ENCODE peak calls at places on chromosomes 7 and 10, in five cellular contexts. B is A549, I is heart right ventricle, S is H9, J is lower lobe of right lung. N is an unnamed sample.

GRCh38 chr10:99993994-99994689 is 15.6 kb downstream of the DNMBP start:
- DNase-seq in I (no peak), S (no peak), B (no peak), J (peak; percentile 75), N (no peak)

GRCh38 chr10:128062837-128063563 is 63.2 kb downstream of the MKI67 start:
- DNase-seq in J (no peak), I (no peak), B (no peak), S (no peak), N (no peak)

GRCh38 chr10:98446121-98446655 is 547 bp downstream of the HPS1 start:
- DNase-seq in S (peak; percentile 45), B (no peak), J (peak; percentile 73), I (peak; percentile 47), N (peak; percentile 92)

GRCh38 chr10:33376976-33377657 is 42.6 kb upstream of the NRP1 start:
- DNase-seq in I (no peak), J (no peak), B (peak; percentile 5), S (no peak), N (no peak)

GRCh38 chr7:88306590-88307048 is at the start of gene STEAP4:
- DNase-seq in S (peak; percentile 72), B (peak; percentile 40), I (peak; percentile 78), J (peak; percentile 91), N (peak; percentile 96)

GRCh38 chr7:138396251-138397070 is 63.6 kb upstream of the TRIM24 start:
- DNase-seq in I (no peak), S (peak; percentile 47), J (no peak), B (peak; percentile 19), N (no peak)

GRCh38 chr10:12358863-12359647 is 9.7 kb downstream of the CAMK1D start:
- DNase-seq in B (no peak), I (no peak), S (no peak), J (no peak), N (no peak)

GRCh38 chr7:46725838-46726237 is 804.8 kb upstream of the IGFBP3 start:
- DNase-seq in B (no peak), S (no peak), J (no peak), I (no peak), N (no peak)

GRCh38 chr7:70408477-70408876 is 723.5 kb upstream of the GALNT17 start:
- DNase-seq in J (no peak), I (no peak), S (no peak), B (no peak), N (no peak)

GRCh38 chr7:136911362-136911761 is 42.9 kb downstream of the CHRM2 start:
- DNase-seq in B (peak; percentile 1), I (no peak), J (no peak), S (peak; percentile 29), N (no peak)

GRCh38 chr7:16644157-16644556 is 1.4 kb downstream of the ANKMY2 start:
- DNase-seq in I (no peak), J (no peak), S (no peak), B (no peak), N (no peak)

GRCh38 chr10:119408969-119409371 is 133.5 kb downstream of the RGS10 start:
- DNase-seq in J (no peak), B (no peak), I (no peak), S (no peak), N (no peak)

GRCh38 chr10:266974-267425 is 131.7 kb downstream of the ZMYND11 start:
- DNase-seq in I (no peak), B (peak; percentile 34), S (no peak), J (no peak), N (no peak)

GRCh38 chr7:73363225-73364005 is 35.5 kb downstream of the FKBP6 start:
- DNase-seq in B (no peak), J (no peak), S (no peak), I (no peak), N (no peak)

GRCh38 chr10:132897516-132898381 is 44.6 kb downstream of the CFAP46 start:
- DNase-seq in I (peak; percentile 1), S (no peak), B (no peak), J (no peak), N (no peak)

GRCh38 chr7:156475179-156475578 is 165.4 kb upstream of the RNF32 start:
- DNase-seq in I (no peak), J (no peak), S (no peak), B (no peak), N (no peak)

GRCh38 chr7:140062528-140063299 is at the start of gene PARP12:
- DNase-seq in B (peak; percentile 79), S (peak; percentile 78), J (peak; percentile 97), I (peak; percentile 93), N (peak; percentile 95)

GRCh38 chr7:151694828-151695580 is 175.3 kb upstream of the RHEB start:
- DNase-seq in I (peak; percentile 70), S (no peak), J (peak; percentile 51), B (peak; percentile 45), N (no peak)

GRCh38 chr10:96292971-96293909 is 11.0 kb upstream of the DNTT start:
- DNase-seq in I (no peak), S (no peak), B (peak; percentile 59), J (no peak), N (no peak)

GRCh38 chr10:71515531-71516172 is 118.9 kb downstream of the CDH23 start:
- DNase-seq in I (no peak), S (no peak), B (no peak), J (no peak), N (no peak)

GRCh38 chr10:43093423-43094090 is 16.7 kb downstream of the RET start:
- DNase-seq in S (peak; percentile 56), J (no peak), B (peak; percentile 24), I (no peak), N (no peak)

GRCh38 chr7:151964951-151965350 is 8.7 kb downstream of the GALNTL5 start:
- DNase-seq in I (no peak), J (no peak), S (no peak), B (no peak), N (peak; percentile 68)

GRCh38 chr10:61943699-61944444 is 42.4 kb downstream of the ARID5B start:
- DNase-seq in B (no peak), S (no peak), I (no peak), J (no peak), N (no peak)

GRCh38 chr7:5681423-5681822 is 100.0 kb downstream of the RNF216 start:
- DNase-seq in B (no peak), S (no peak), I (no peak), J (no peak), N (no peak)

GRCh38 chr7:151876112-151876898 is 610 bp downstream of the PRKAG2 start:
- DNase-seq in I (peak; percentile 86), J (peak; percentile 86), S (peak; percentile 77), B (peak; percentile 38), N (peak; percentile 95)

GRCh38 chr10:26491276-26491675 is 53.1 kb downstream of the APBB1IP start:
- DNase-seq in S (no peak), J (no peak), I (no peak), B (no peak), N (no peak)

GRCh38 chr7:18974803-18975202 is 142.6 kb downstream of the TWIST1 start:
- DNase-seq in I (no peak), B (peak; percentile 48), J (no peak), S (no peak), N (no peak)

GRCh38 chr7:50837965-50838364 is 55.3 kb upstream of the GRB10 start:
- DNase-seq in J (no peak), I (no peak), S (no peak), B (peak; percentile 83), N (no peak)

GRCh38 chr10:111524134-111524533 is 447.3 kb downstream of the ADRA2A start:
- DNase-seq in B (no peak), I (no peak), J (no peak), S (no peak), N (no peak)

GRCh38 chr7:156650042-156650441 is 9.5 kb downstream of the RNF32 start:
- DNase-seq in J (no peak), I (no peak), B (peak; percentile 22), S (peak; percentile 59), N (no peak)

GRCh38 chr7:144519900-144520299 is 116.4 kb upstream of the NOBOX start:
- DNase-seq in J (no peak), S (no peak), B (no peak), I (no peak), N (no peak)

GRCh38 chr7:34523233-34523918 is 134.6 kb upstream of the NPSR1 start:
- DNase-seq in I (no peak), B (peak; percentile 7), J (no peak), S (no peak), N (no peak)

GRCh38 chr10:124643281-124644009 is 100.7 kb downstream of the FAM53B start:
- DNase-seq in I (peak; percentile 21), J (no peak), B (no peak), S (no peak), N (no peak)
- H3K4me1 ChIP-seq in I (peaks cover 100% of the 10 kb centered on the region), J (peaks cover 98% of the 10 kb centered on the region), B (peaks cover 15% of the 10 kb centered on the region), S (no peaks in the 10 kb centered on the region), N (peaks cover 83% of the 10 kb centered on the region)

DNA sequence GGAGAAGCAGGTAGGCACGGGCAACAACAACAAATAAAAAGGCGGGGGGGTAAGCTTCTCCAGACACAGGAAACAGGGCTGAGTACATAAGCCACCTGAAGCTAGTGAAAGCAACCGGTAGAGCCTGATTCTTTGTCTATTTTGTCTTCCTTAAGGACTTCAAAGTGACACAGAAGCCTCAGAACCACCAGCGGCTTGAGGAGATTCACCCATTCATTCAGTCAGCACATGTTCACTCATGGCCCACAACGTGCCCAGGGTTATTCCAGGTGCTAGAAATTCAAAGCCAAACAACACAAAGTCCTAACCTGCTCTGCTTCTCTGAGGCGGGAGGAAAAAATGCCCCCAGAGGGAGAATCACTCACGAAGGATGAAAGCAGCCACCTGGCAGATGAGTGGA is 69.3 kb upstream of the C7orf33 start:
- DNase-seq in I (no peak), J (no peak), S (no peak), B (no peak), N (no peak)
- H3K27ac ChIP-seq in I (no peak overlapping the region), J (no peak overlapping the region), S (no peak overlapping the region), B (no peak overlapping the region), N (no peak overlapping the region)

GRCh38 chr7:42931834-42932651 is at the start of the genes MRPL32 and PSMA2:
- DNase-seq in B (peak; percentile 96), S (peak; percentile 97), J (peak; percentile 96), I (peak; percentile 91), N (peak; percentile 98)

GRCh38 chr7:42931447-42931833 is 534 bp downstream of the PSMA2 start:
- DNase-seq in S (no peak), J (no peak), B (no peak), I (no peak), N (no peak)

GRCh38 chr7:42929449-42929848 is 2.5 kb downstream of the PSMA2 start:
- DNase-seq in I (no peak), J (no peak), B (no peak), S (no peak), N (no peak)

GRCh38 chr7:42928754-42929153 is 3.2 kb downstream of the PSMA2 start:
- DNase-seq in J (no peak), B (no peak), I (no peak), S (no peak), N (no peak)

GRCh38 chr7:42930889-42931288 is 1.1 kb downstream of the PSMA2 start:
- DNase-seq in S (no peak), B (no peak), J (no peak), I (no peak), N (no peak)
- H3K4me1 ChIP-seq in S (no peaks in the 10 kb centered on the region), B (peaks cover 21% of the 10 kb centered on the region), J (peaks cover 64% of the 10 kb centered on the region), I (peaks cover 16% of the 10 kb centered on the region), N (peaks cover 51% of the 10 kb centered on the region)

DNA sequence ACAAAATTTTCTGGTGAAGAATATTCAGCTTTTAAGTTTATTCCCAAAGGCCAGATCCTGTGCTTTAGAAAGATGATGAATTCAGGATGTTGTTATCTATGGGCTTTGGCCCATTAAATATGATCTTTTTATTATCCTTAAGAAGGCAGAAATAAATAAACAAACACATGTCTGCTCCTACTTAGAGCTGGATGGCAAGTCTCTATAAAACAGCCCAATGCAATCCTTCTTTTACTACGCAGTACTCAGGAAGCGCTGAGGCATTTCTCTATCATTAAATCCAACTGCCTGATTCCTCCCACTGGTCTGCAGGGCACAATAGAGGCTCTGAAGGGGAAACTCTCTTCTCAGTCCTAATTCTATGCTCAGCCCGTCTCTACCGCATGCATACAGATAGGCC is 144.5 kb upstream of the TMEM72 start:
- DNase-seq in J (no peak), B (no peak), I (no peak), S (no peak), N (no peak)
- H3K27ac ChIP-seq in J (no peak overlapping the region), B (no peak overlapping the region), I (no peak overlapping the region), S (no peak overlapping the region), N (no peak overlapping the region)

N was measured in esophagus muscularis mucosa.